ENCODE peak calls at places on chromosome 21, in nine cellular contexts. One of them, this sample, is unnamed.
A peak's percentile ranks its signal among the peaks of the same experiment; 100 is the strongest.

GRCh38 chr21:30340714-30341573 is 3.5 kb upstream of the KRTAP27-1 start:
- DNase-seq in fibroblast of lung: peak; percentile 1
- DNase-seq in small intestine: peak; percentile 3
- DNase-seq in tibial artery: no peak
- DNase-seq in ascending aorta: no peak
- DNase-seq in MM.1S: peak; percentile 47
- DNase-seq in K562: peak; percentile 48
- DNase-seq in AG04450: no peak
- DNase-seq in effector memory CD4-positive, alpha-beta T cell: no peak
- DNase-seq in this sample: peak; percentile 71

GRCh38 chr21:25402134-25402957 is 204.9 kb downstream of the MRPL39 start:
- DNase-seq in fibroblast of lung: no peak
- DNase-seq in small intestine: no peak
- DNase-seq in tibial artery: no peak
- DNase-seq in ascending aorta: no peak
- DNase-seq in MM.1S: no peak
- DNase-seq in K562: no peak
- DNase-seq in AG04450: no peak
- DNase-seq in effector memory CD4-positive, alpha-beta T cell: no peak
- DNase-seq in this sample: no peak

GRCh38 chr21:45858180-45858579 is 123.4 kb upstream of the COL6A1 start:
- DNase-seq in fibroblast of lung: no peak
- DNase-seq in small intestine: no peak
- DNase-seq in tibial artery: no peak
- DNase-seq in ascending aorta: peak; percentile 46
- DNase-seq in MM.1S: no peak
- DNase-seq in K562: no peak
- DNase-seq in AG04450: no peak
- DNase-seq in effector memory CD4-positive, alpha-beta T cell: no peak
- DNase-seq in this sample: no peak

GRCh38 chr21:46397993-46398392 is 60.7 kb upstream of the DIP2A start:
- DNase-seq in fibroblast of lung: no peak
- DNase-seq in small intestine: no peak
- DNase-seq in tibial artery: no peak
- DNase-seq in ascending aorta: no peak
- DNase-seq in MM.1S: no peak
- DNase-seq in K562: no peak
- DNase-seq in AG04450: no peak
- DNase-seq in effector memory CD4-positive, alpha-beta T cell: no peak
- DNase-seq in this sample: no peak

GRCh38 chr21:45465611-45466329 is 60.8 kb downstream of the COL18A1 start:
- DNase-seq in fibroblast of lung: no peak
- DNase-seq in small intestine: no peak
- DNase-seq in tibial artery: no peak
- DNase-seq in ascending aorta: no peak
- DNase-seq in MM.1S: no peak
- DNase-seq in K562: no peak
- DNase-seq in AG04450: no peak
- DNase-seq in effector memory CD4-positive, alpha-beta T cell: no peak
- DNase-seq in this sample: no peak

GRCh38 chr21:30072496-30072895 is 94.1 kb downstream of the CLDN17 start:
- DNase-seq in fibroblast of lung: no peak
- DNase-seq in small intestine: peak; percentile 5
- DNase-seq in tibial artery: no peak
- DNase-seq in ascending aorta: no peak
- DNase-seq in MM.1S: peak; percentile 29
- DNase-seq in K562: no peak
- DNase-seq in AG04450: no peak
- DNase-seq in effector memory CD4-positive, alpha-beta T cell: no peak
- DNase-seq in this sample: peak; percentile 58

GRCh38 chr21:46459024-46459355 is 299 bp downstream of the DIP2A start:
- DNase-seq in fibroblast of lung: no peak
- DNase-seq in small intestine: no peak
- DNase-seq in tibial artery: no peak
- DNase-seq in ascending aorta: no peak
- DNase-seq in MM.1S: no peak
- DNase-seq in K562: no peak
- DNase-seq in AG04450: no peak
- DNase-seq in effector memory CD4-positive, alpha-beta T cell: no peak
- DNase-seq in this sample: no peak

GRCh38 chr21:45562965-45563364 is 20.7 kb upstream of the SLC19A1 start:
- DNase-seq in fibroblast of lung: no peak
- DNase-seq in small intestine: no peak
- DNase-seq in tibial artery: no peak
- DNase-seq in ascending aorta: no peak
- DNase-seq in MM.1S: no peak
- DNase-seq in K562: no peak
- DNase-seq in AG04450: no peak
- DNase-seq in effector memory CD4-positive, alpha-beta T cell: no peak
- DNase-seq in this sample: no peak

GRCh38 chr21:26140185-26140584 is 30.4 kb downstream of the APP start:
- DNase-seq in fibroblast of lung: peak; percentile 99
- DNase-seq in small intestine: no peak
- DNase-seq in tibial artery: peak; percentile 72
- DNase-seq in ascending aorta: no peak
- DNase-seq in MM.1S: no peak
- DNase-seq in K562: no peak
- DNase-seq in AG04450: peak; percentile 93
- DNase-seq in effector memory CD4-positive, alpha-beta T cell: no peak
- DNase-seq in this sample: no peak

GRCh38 chr21:46124926-46125845 is 27.3 kb downstream of the COL6A2 start:
- DNase-seq in fibroblast of lung: no peak
- DNase-seq in small intestine: no peak
- DNase-seq in tibial artery: peak; percentile 63
- DNase-seq in ascending aorta: peak; percentile 58
- DNase-seq in MM.1S: no peak
- DNase-seq in K562: no peak
- DNase-seq in AG04450: no peak
- DNase-seq in effector memory CD4-positive, alpha-beta T cell: no peak
- DNase-seq in this sample: no peak

GRCh38 chr21:26457817-26458216 is 115.3 kb downstream of the CYYR1 start:
- DNase-seq in fibroblast of lung: peak; percentile 38
- DNase-seq in small intestine: no peak
- DNase-seq in tibial artery: no peak
- DNase-seq in ascending aorta: no peak
- DNase-seq in MM.1S: no peak
- DNase-seq in K562: no peak
- DNase-seq in AG04450: no peak
- DNase-seq in effector memory CD4-positive, alpha-beta T cell: no peak
- DNase-seq in this sample: no peak

GRCh38 chr21:26597981-26598380 is 24.9 kb upstream of the CYYR1 start:
- DNase-seq in fibroblast of lung: no peak
- DNase-seq in small intestine: no peak
- DNase-seq in tibial artery: no peak
- DNase-seq in ascending aorta: no peak
- DNase-seq in MM.1S: no peak
- DNase-seq in K562: no peak
- DNase-seq in AG04450: no peak
- DNase-seq in effector memory CD4-positive, alpha-beta T cell: no peak
- DNase-seq in this sample: no peak

GRCh38 chr21:27425172-27425571 is 458.3 kb upstream of the ADAMTS5 start:
- DNase-seq in fibroblast of lung: no peak
- DNase-seq in small intestine: no peak
- DNase-seq in tibial artery: no peak
- DNase-seq in ascending aorta: no peak
- DNase-seq in MM.1S: no peak
- DNase-seq in K562: no peak
- DNase-seq in AG04450: no peak
- DNase-seq in effector memory CD4-positive, alpha-beta T cell: no peak
- DNase-seq in this sample: no peak

GRCh38 chr21:28674807-28675206 is 317.9 kb downstream of the LTN1 start:
- DNase-seq in fibroblast of lung: no peak
- DNase-seq in small intestine: no peak
- DNase-seq in tibial artery: no peak
- DNase-seq in ascending aorta: no peak
- DNase-seq in MM.1S: no peak
- DNase-seq in K562: no peak
- DNase-seq in AG04450: no peak
- DNase-seq in effector memory CD4-positive, alpha-beta T cell: no peak
- DNase-seq in this sample: no peak

GRCh38 chr21:40134731-40135492 is 267.7 kb downstream of the PCP4 start:
- DNase-seq in fibroblast of lung: no peak
- DNase-seq in small intestine: no peak
- DNase-seq in tibial artery: no peak
- DNase-seq in ascending aorta: no peak
- DNase-seq in MM.1S: no peak
- DNase-seq in K562: no peak
- DNase-seq in AG04450: no peak
- DNase-seq in effector memory CD4-positive, alpha-beta T cell: no peak
- DNase-seq in this sample: no peak

GRCh38 chr21:16074950-16075489 is 345.2 kb downstream of the USP25 start:
- DNase-seq in fibroblast of lung: no peak
- DNase-seq in small intestine: no peak
- DNase-seq in tibial artery: no peak
- DNase-seq in ascending aorta: no peak
- DNase-seq in MM.1S: no peak
- DNase-seq in K562: no peak
- DNase-seq in AG04450: no peak
- DNase-seq in effector memory CD4-positive, alpha-beta T cell: no peak
- DNase-seq in this sample: no peak

GRCh38 chr21:16078382-16078781 is 348.6 kb downstream of the USP25 start:
- DNase-seq in fibroblast of lung: no peak
- DNase-seq in small intestine: no peak
- DNase-seq in tibial artery: no peak
- DNase-seq in ascending aorta: no peak
- DNase-seq in MM.1S: no peak
- DNase-seq in K562: no peak
- DNase-seq in AG04450: no peak
- DNase-seq in effector memory CD4-positive, alpha-beta T cell: no peak
- DNase-seq in this sample: no peak

GRCh38 chr21:16076465-16076864 is 346.7 kb downstream of the USP25 start:
- DNase-seq in fibroblast of lung: no peak
- DNase-seq in small intestine: no peak
- DNase-seq in tibial artery: no peak
- DNase-seq in ascending aorta: no peak
- DNase-seq in MM.1S: no peak
- DNase-seq in K562: no peak
- DNase-seq in AG04450: no peak
- DNase-seq in effector memory CD4-positive, alpha-beta T cell: no peak
- DNase-seq in this sample: no peak

GRCh38 chr21:16073571-16073970 is 343.8 kb downstream of the USP25 start:
- DNase-seq in fibroblast of lung: no peak
- DNase-seq in small intestine: no peak
- DNase-seq in tibial artery: no peak
- DNase-seq in ascending aorta: no peak
- DNase-seq in MM.1S: no peak
- DNase-seq in K562: no peak
- DNase-seq in AG04450: no peak
- DNase-seq in effector memory CD4-positive, alpha-beta T cell: no peak
- DNase-seq in this sample: no peak

GRCh38 chr21:16075594-16076282 is 346.0 kb downstream of the USP25 start:
- DNase-seq in fibroblast of lung: no peak
- DNase-seq in small intestine: no peak
- DNase-seq in tibial artery: no peak
- DNase-seq in ascending aorta: no peak
- DNase-seq in MM.1S: no peak
- DNase-seq in K562: no peak
- DNase-seq in AG04450: no peak
- DNase-seq in effector memory CD4-positive, alpha-beta T cell: no peak
- DNase-seq in this sample: no peak
- H3K27ac ChIP-seq in fibroblast of lung: no peak overlapping the region
- H3K27ac ChIP-seq in small intestine: no peak overlapping the region
- H3K27ac ChIP-seq in tibial artery: no peak overlapping the region
- H3K27ac ChIP-seq in ascending aorta: no peak overlapping the region
- H3K27ac ChIP-seq in MM.1S: no peak overlapping the region
- H3K27ac ChIP-seq in K562: no peak overlapping the region
- H3K27ac ChIP-seq in AG04450: no peak overlapping the region
- H3K27ac ChIP-seq in effector memory CD4-positive, alpha-beta T cell: no peak overlapping the region
- H3K27ac ChIP-seq in this sample: no peak overlapping the region

GRCh38 chr21:41475714-41476405 is 32.1 kb downstream of the TMPRSS2 start:
- DNase-seq in fibroblast of lung: no peak
- DNase-seq in small intestine: no peak
- DNase-seq in tibial artery: no peak
- DNase-seq in ascending aorta: no peak
- DNase-seq in MM.1S: no peak
- DNase-seq in K562: no peak
- DNase-seq in AG04450: no peak
- DNase-seq in effector memory CD4-positive, alpha-beta T cell: no peak
- DNase-seq in this sample: no peak

GRCh38 chr21:41478319-41479177 is 29.4 kb downstream of the TMPRSS2 start:
- DNase-seq in fibroblast of lung: no peak
- DNase-seq in small intestine: peak; percentile 60
- DNase-seq in tibial artery: no peak
- DNase-seq in ascending aorta: no peak
- DNase-seq in MM.1S: peak; percentile 87
- DNase-seq in K562: no peak
- DNase-seq in AG04450: no peak
- DNase-seq in effector memory CD4-positive, alpha-beta T cell: no peak
- DNase-seq in this sample: no peak

GRCh38 chr21:41479686-41480085 is 28.3 kb downstream of the TMPRSS2 start:
- DNase-seq in fibroblast of lung: no peak
- DNase-seq in small intestine: no peak
- DNase-seq in tibial artery: no peak
- DNase-seq in ascending aorta: no peak
- DNase-seq in MM.1S: no peak
- DNase-seq in K562: no peak
- DNase-seq in AG04450: no peak
- DNase-seq in effector memory CD4-positive, alpha-beta T cell: no peak
- DNase-seq in this sample: no peak

GRCh38 chr21:41480086-41480690 is 27.8 kb downstream of the TMPRSS2 start:
- DNase-seq in fibroblast of lung: no peak
- DNase-seq in small intestine: peak; percentile 85
- DNase-seq in tibial artery: no peak
- DNase-seq in ascending aorta: no peak
- DNase-seq in MM.1S: no peak
- DNase-seq in K562: no peak
- DNase-seq in AG04450: no peak
- DNase-seq in effector memory CD4-positive, alpha-beta T cell: no peak
- DNase-seq in this sample: no peak

GRCh38 chr21:41477641-41478318 is 30.2 kb downstream of the TMPRSS2 start:
- DNase-seq in fibroblast of lung: peak; percentile 22
- DNase-seq in small intestine: peak; percentile 72
- DNase-seq in tibial artery: no peak
- DNase-seq in ascending aorta: no peak
- DNase-seq in MM.1S: peak; percentile 92
- DNase-seq in K562: no peak
- DNase-seq in AG04450: no peak
- DNase-seq in effector memory CD4-positive, alpha-beta T cell: no peak
- DNase-seq in this sample: no peak
- H3K27ac ChIP-seq in fibroblast of lung: no peak overlapping the region
- H3K27ac ChIP-seq in small intestine: peak overlapping the region; percentile 22
- H3K27ac ChIP-seq in tibial artery: no peak overlapping the region
- H3K27ac ChIP-seq in ascending aorta: no peak overlapping the region
- H3K27ac ChIP-seq in MM.1S: peak overlapping the region; percentile 72
- H3K27ac ChIP-seq in K562: no peak overlapping the region
- H3K27ac ChIP-seq in AG04450: no peak overlapping the region
- H3K27ac ChIP-seq in effector memory CD4-positive, alpha-beta T cell: no peak overlapping the region
- H3K27ac ChIP-seq in this sample: no peak overlapping the region

GRCh38 chr21:34076835-34077234 is 3.5 kb downstream of the MRPS6 start:
- DNase-seq in fibroblast of lung: no peak
- DNase-seq in small intestine: no peak
- DNase-seq in tibial artery: no peak
- DNase-seq in ascending aorta: no peak
- DNase-seq in MM.1S: no peak
- DNase-seq in K562: no peak
- DNase-seq in AG04450: no peak
- DNase-seq in effector memory CD4-positive, alpha-beta T cell: no peak
- DNase-seq in this sample: no peak
- H3K27ac ChIP-seq in fibroblast of lung: no peak overlapping the region
- H3K27ac ChIP-seq in small intestine: no peak overlapping the region
- H3K27ac ChIP-seq in tibial artery: peak overlapping the region; percentile 9
- H3K27ac ChIP-seq in ascending aorta: peak overlapping the region; percentile 32
- H3K27ac ChIP-seq in MM.1S: no peak overlapping the region
- H3K27ac ChIP-seq in K562: no peak overlapping the region
- H3K27ac ChIP-seq in AG04450: no peak overlapping the region
- H3K27ac ChIP-seq in effector memory CD4-positive, alpha-beta T cell: no peak overlapping the region
- H3K27ac ChIP-seq in this sample: peak overlapping the region; percentile 82

GRCh38 chr21:44454747-44455523 is at the start of gene LRRC3:
- DNase-seq in fibroblast of lung: peak; percentile 75
- DNase-seq in small intestine: peak; percentile 80
- DNase-seq in tibial artery: peak; percentile 73
- DNase-seq in ascending aorta: peak; percentile 86
- DNase-seq in MM.1S: peak; percentile 44
- DNase-seq in K562: peak; percentile 97
- DNase-seq in AG04450: no peak
- DNase-seq in effector memory CD4-positive, alpha-beta T cell: peak; percentile 71
- DNase-seq in this sample: no peak
- H3K27ac ChIP-seq in fibroblast of lung: no peak within 1 kb of the TSS
- H3K27ac ChIP-seq in small intestine: no peak within 1 kb of the TSS
- H3K27ac ChIP-seq in tibial artery: peak within 1 kb of the TSS; percentile 42
- H3K27ac ChIP-seq in ascending aorta: no peak within 1 kb of the TSS
- H3K27ac ChIP-seq in MM.1S: no peak within 1 kb of the TSS
- H3K27ac ChIP-seq in K562: no peak within 1 kb of the TSS
- H3K27ac ChIP-seq in AG04450: no peak within 1 kb of the TSS
- H3K27ac ChIP-seq in effector memory CD4-positive, alpha-beta T cell: no peak within 1 kb of the TSS
- H3K27ac ChIP-seq in this sample: no peak within 1 kb of the TSS

This sample was measured in Karpas-422.